ENCODE peak calls at places on chromosomes 5 and 9, in nine cellular contexts. A is HuH-7; T is progenitor cell of endocrine pancreas; E is effector memory CD4-positive, alpha-beta T cell; X is cardiac septum; Y is stimulated activated CD4-positive, alpha-beta T cell treated with anti-CD3 and anti-CD28 coated beads, Interleukin-4, amount 100 ng/mL, for 24 hours; I is retinal pigment epithelial cell; L is SK-MEL-5; F is ovary. U is an unnamed sample.
A peak's percentile ranks its signal among the peaks of the same experiment; 100 is the strongest.

GRCh38 chr9:86369810-86370209 is 15.6 kb upstream of the TUT7 start:
- DNase-seq in A (no peak), T (no peak), E (no peak), X (no peak), Y (no peak), I (no peak), L (no peak), F (no peak), U (no peak)

GRCh38 chr9:109498195-109499060 is at the start of gene PTPN3:
- DNase-seq in A (peak; percentile 70), T (no peak), E (no peak), X (no peak), Y (no peak), I (no peak), L (no peak), F (peak; percentile 23), U (no peak)

GRCh38 chr5:14167211-14167845 is 24.2 kb downstream of the TRIO start:
- DNase-seq in A (no peak), T (no peak), E (no peak), X (no peak), Y (no peak), I (no peak), L (peak; percentile 65), F (no peak), U (no peak)

GRCh38 chr9:16715404-16715803 is 155.1 kb downstream of the BNC2 start:
- DNase-seq in A (no peak), T (no peak), E (no peak), X (no peak), Y (no peak), I (no peak), L (no peak), F (no peak), U (no peak)

GRCh38 chr9:15999422-16000339 is 446.8 kb downstream of the CCDC171 start:
- DNase-seq in A (no peak), T (no peak), E (no peak), X (no peak), Y (no peak), I (peak; percentile 13), L (peak; percentile 42), F (no peak), U (no peak)

GRCh38 chr9:97910273-97910844 is 11.9 kb downstream of the TRMO start:
- DNase-seq in A (no peak), T (no peak), E (no peak), X (no peak), Y (no peak), I (no peak), L (no peak), F (no peak), U (no peak)

GRCh38 chr9:33354651-33355211 is 47.6 kb downstream of the AQP7 start:
- DNase-seq in A (no peak), T (no peak), E (no peak), X (no peak), Y (no peak), I (peak; percentile 64), L (no peak), F (peak; percentile 49), U (no peak)

GRCh38 chr5:176665517-176665916 is 18.2 kb downstream of the TSPAN17 start:
- DNase-seq in A (no peak), T (no peak), E (no peak), X (no peak), Y (no peak), I (no peak), L (no peak), F (no peak), U (no peak)

GRCh38 chr9:71073494-71073893 is 47.9 kb downstream of the TRPM3 start:
- DNase-seq in A (no peak), T (no peak), E (no peak), X (no peak), Y (no peak), I (no peak), L (no peak), F (no peak), U (no peak)